ENCODE peak calls at places on chromosome 2, in four cellular contexts. One of them, this sample, is unnamed.

GRCh38 chr2:64784168-64785061 is 130.7 kb upstream of the SERTAD2 start:
- DNase-seq in NB4: no peak
- DNase-seq in spleen: peak
- DNase-seq in adrenal gland: no peak
- DNase-seq in this sample: no peak

GRCh38 chr2:11726384-11726783 is 20.0 kb upstream of the LPIN1 start:
- DNase-seq in spleen: no peak
- DNase-seq in adrenal gland: no peak
- DNase-seq in NB4: no peak
- DNase-seq in this sample: peak

GRCh38 chr2:170878505-170878904 is 50.5 kb upstream of the GORASP2 start:
- DNase-seq in spleen: no peak
- DNase-seq in adrenal gland: no peak
- DNase-seq in NB4: no peak
- DNase-seq in this sample: no peak

GRCh38 chr2:33110461-33110860 is 163.7 kb downstream of the LTBP1 start:
- DNase-seq in adrenal gland: no peak
- DNase-seq in spleen: no peak
- DNase-seq in NB4: no peak
- DNase-seq in this sample: no peak

GRCh38 chr2:78418041-78418440 is 607.5 kb upstream of the REG3G start:
- DNase-seq in NB4: no peak
- DNase-seq in spleen: no peak
- DNase-seq in adrenal gland: no peak
- DNase-seq in this sample: no peak

GRCh38 chr2:142315353-142315752 is 184.5 kb upstream of the LRP1B start:
- DNase-seq in spleen: no peak
- DNase-seq in adrenal gland: no peak
- DNase-seq in NB4: no peak
- DNase-seq in this sample: no peak

GRCh38 chr2:209563453-209563852 is 139.6 kb downstream of the MAP2 start:
- DNase-seq in spleen: no peak
- DNase-seq in NB4: no peak
- DNase-seq in adrenal gland: no peak
- DNase-seq in this sample: no peak

GRCh38 chr2:113179446-113180045 is 5.8 kb downstream of the PSD4 start:
- DNase-seq in adrenal gland: no peak
- DNase-seq in NB4: no peak
- DNase-seq in spleen: peak
- DNase-seq in this sample: peak

GRCh38 chr2:181183878-181184553 is 203.6 kb downstream of the UBE2E3 start:
- DNase-seq in adrenal gland: no peak
- DNase-seq in spleen: no peak
- DNase-seq in NB4: peak
- DNase-seq in this sample: no peak

GRCh38 chr2:210323003-210323402 is 8.0 kb upstream of the MYL1 start:
- DNase-seq in NB4: no peak
- DNase-seq in spleen: no peak
- DNase-seq in adrenal gland: no peak
- DNase-seq in this sample: no peak

GRCh38 chr2:121881950-121882349 is 126.5 kb downstream of the TSN start:
- DNase-seq in spleen: no peak
- DNase-seq in adrenal gland: no peak
- DNase-seq in NB4: no peak
- DNase-seq in this sample: no peak

GRCh38 chr2:137888845-137889244 is 75.4 kb upstream of the HNMT start:
- DNase-seq in NB4: peak
- DNase-seq in spleen: no peak
- DNase-seq in adrenal gland: peak
- DNase-seq in this sample: no peak

GRCh38 chr2:46873632-46874068 is 42.0 kb downstream of the MCFD2 start:
- DNase-seq in NB4: peak
- DNase-seq in adrenal gland: peak
- DNase-seq in spleen: no peak
- DNase-seq in this sample: peak

GRCh38 chr2:226180485-226180884 is 619.1 kb downstream of the IRS1 start:
- DNase-seq in adrenal gland: no peak
- DNase-seq in spleen: no peak
- DNase-seq in NB4: no peak
- DNase-seq in this sample: no peak

GRCh38 chr2:222774941-222775340 is 85.9 kb upstream of the ACSL3 start:
- DNase-seq in NB4: peak
- DNase-seq in spleen: no peak
- DNase-seq in adrenal gland: no peak
- DNase-seq in this sample: no peak

GRCh38 chr2:25076749-25077148 is 34.9 kb downstream of the EFR3B start:
- DNase-seq in spleen: no peak
- DNase-seq in NB4: peak
- DNase-seq in adrenal gland: no peak
- DNase-seq in this sample: no peak

GRCh38 chr2:240229603-240230423 is 89.4 kb upstream of the OTOS start:
- DNase-seq in spleen: peak
- DNase-seq in adrenal gland: peak
- DNase-seq in NB4: peak
- DNase-seq in this sample: no peak

GRCh38 chr2:162623888-162624287 is 214.7 kb downstream of the KCNH7 start:
- DNase-seq in NB4: no peak
- DNase-seq in spleen: no peak
- DNase-seq in adrenal gland: no peak
- DNase-seq in this sample: no peak

GRCh38 chr2:159298967-159299366 is 12.5 kb upstream of the WDSUB1 start:
- DNase-seq in spleen: no peak
- DNase-seq in NB4: no peak
- DNase-seq in adrenal gland: no peak
- DNase-seq in this sample: no peak

GRCh38 chr2:195408811-195409210 is 248.2 kb upstream of the SLC39A10 start:
- DNase-seq in spleen: no peak
- DNase-seq in NB4: no peak
- DNase-seq in adrenal gland: no peak
- DNase-seq in this sample: no peak

GRCh38 chr2:30265441-30266015 is 34.2 kb downstream of the LBH start:
- DNase-seq in adrenal gland: no peak
- DNase-seq in spleen: no peak
- DNase-seq in NB4: no peak
- DNase-seq in this sample: no peak

GRCh38 chr2:36697424-36698066 is 1.0 kb downstream of the VIT start:
- DNase-seq in adrenal gland: no peak
- DNase-seq in spleen: no peak
- DNase-seq in NB4: peak
- DNase-seq in this sample: no peak

DNA sequence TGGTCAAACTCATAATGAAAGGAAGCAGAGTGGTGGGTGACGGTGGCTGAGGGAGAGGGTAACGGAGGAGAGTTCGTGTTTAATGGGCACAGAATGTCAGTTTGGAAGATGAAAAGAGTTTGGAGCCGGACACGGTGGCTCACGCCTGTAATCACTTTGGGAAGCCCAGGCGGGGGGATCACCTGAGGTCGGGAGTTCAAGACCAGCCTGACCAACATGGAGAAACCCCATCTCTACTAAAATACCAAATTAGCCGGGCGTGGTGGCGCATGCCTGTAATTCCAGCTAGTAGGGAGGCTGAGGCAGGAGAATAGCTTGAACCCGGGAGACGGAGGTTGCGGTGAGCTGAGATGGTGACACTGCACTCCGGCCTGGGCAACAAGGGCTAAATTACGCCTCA is 1.3 kb downstream of the MCM6 start:
- DNase-seq in NB4: peak
- DNase-seq in spleen: no peak
- DNase-seq in adrenal gland: no peak
- DNase-seq in this sample: no peak
- H3K4me3 ChIP-seq in NB4: peak
- H3K4me3 ChIP-seq in spleen: no peak
- H3K4me3 ChIP-seq in adrenal gland: no peak
- H3K4me3 ChIP-seq in this sample: no peak

DNA sequence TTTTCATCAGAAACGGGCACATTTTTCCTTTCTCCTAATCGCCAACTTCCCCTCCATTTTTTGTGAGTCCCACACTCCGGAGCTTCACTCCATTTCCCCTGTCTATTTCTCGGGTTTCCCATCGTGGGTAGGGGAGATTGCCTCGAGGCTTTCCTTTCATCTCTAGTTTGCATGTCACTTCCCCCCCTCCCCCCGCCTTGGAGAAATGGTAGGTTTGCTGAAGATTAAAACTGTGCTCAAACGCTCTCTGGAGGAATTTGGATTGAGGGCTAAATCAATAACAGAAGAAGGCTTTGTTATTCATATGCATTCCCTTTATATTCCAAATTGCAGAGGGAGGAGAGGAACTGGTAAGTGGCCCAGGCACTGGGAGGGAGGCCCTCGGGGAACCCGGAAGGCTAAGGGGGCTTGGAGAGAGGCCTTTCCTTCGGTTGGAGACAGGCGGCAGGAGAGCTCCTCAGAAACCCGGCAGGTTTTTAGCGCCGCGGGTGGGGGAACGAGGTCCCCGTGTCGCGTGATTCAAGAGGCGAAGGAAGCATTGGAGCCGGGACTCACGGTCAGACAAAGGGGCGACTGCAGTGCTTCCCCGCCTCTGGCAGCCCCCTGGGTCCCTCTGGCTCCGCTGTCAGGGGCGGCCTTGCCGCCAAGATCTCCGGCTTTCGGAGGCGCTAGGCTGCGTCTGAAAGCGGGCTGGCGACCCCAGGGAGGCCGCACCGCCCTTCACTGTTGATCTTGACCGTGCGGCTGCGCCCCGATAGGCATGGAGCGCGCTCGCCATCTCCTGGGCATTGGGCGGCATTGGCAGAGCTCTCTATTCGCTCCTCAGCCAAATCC is 2.4 kb upstream of the HOXD12 start:
- DNase-seq in NB4: peak
- DNase-seq in spleen: peak
- DNase-seq in adrenal gland: peak
- DNase-seq in this sample: peak
- TF ChIP-seq POLR2A in NB4: peak
- TF ChIP-seq POLR2A in spleen: no peak
- TF ChIP-seq POLR2A in adrenal gland: no peak
- TF ChIP-seq POLR2A in this sample: no peak

GRCh38 chr2:75199428-75200011 is at the start of gene TACR1:
- DNase-seq in spleen: peak
- DNase-seq in NB4: peak
- DNase-seq in adrenal gland: peak
- DNase-seq in this sample: peak

GRCh38 chr2:75204833-75205232 is 5.5 kb upstream of the TACR1 start:
- DNase-seq in spleen: no peak
- DNase-seq in NB4: peak
- DNase-seq in adrenal gland: no peak
- DNase-seq in this sample: no peak

GRCh38 chr2:75195076-75195691 is 4.1 kb downstream of the TACR1 start:
- DNase-seq in adrenal gland: no peak
- DNase-seq in spleen: no peak
- DNase-seq in NB4: no peak
- DNase-seq in this sample: no peak

GRCh38 chr2:75202359-75202758 is 3.0 kb upstream of the TACR1 start:
- DNase-seq in NB4: no peak
- DNase-seq in adrenal gland: no peak
- DNase-seq in spleen: no peak
- DNase-seq in this sample: no peak

DNA sequence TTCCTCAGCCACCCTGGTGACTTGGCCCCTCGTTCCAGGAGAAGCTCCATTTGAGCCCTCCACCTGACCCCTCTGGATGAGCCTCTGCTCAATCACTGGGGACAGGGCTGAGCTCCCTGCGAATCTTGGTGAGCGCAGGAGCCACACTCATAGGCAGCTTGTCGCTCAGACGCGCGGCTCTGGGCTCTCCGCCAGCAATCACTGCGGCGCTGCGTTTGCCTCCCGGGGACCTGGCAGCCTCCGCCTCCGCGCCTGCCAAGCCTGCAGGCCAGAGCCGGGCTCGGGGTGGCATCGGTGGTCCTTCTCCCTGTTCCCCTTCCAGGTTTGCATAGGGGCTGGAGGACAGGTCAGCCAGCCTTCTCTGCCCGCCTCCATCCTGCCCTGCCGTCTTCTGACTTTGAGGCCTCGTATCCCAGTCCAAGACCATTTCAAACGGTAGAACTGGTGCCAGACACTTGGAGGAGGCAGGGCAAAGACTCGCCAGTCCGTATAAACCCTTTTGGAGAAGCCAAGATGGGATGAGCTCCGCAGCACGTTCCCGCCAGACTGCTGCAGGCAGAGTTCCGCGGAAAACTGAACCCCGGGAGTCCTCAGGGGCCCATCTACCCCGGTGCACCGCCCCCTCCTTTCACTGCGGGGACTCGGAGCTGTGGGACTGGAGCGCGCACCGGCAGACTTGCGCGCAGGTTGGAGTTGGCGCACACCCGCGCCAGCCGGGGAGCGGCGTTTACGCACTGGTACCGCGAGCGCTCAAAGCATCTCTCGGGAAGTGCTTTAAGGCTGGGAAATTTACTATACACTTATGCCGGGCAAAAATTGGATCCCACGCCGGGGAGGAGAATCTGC is 1.0 kb upstream of the TACR1 start:
- DNase-seq in adrenal gland: peak
- DNase-seq in spleen: peak
- DNase-seq in NB4: no peak
- DNase-seq in this sample: no peak
- H3K4me3 ChIP-seq in adrenal gland: no peak
- H3K4me3 ChIP-seq in spleen: peak
- H3K4me3 ChIP-seq in NB4: no peak
- H3K4me3 ChIP-seq in this sample: no peak

GRCh38 chr2:55235724-55236538 is 3.4 kb downstream of the RPS27A start:
- DNase-seq in adrenal gland: no peak
- DNase-seq in NB4: no peak
- DNase-seq in spleen: no peak
- DNase-seq in this sample: no peak
- TF ChIP-seq POLR2A in adrenal gland: no peak
- TF ChIP-seq POLR2A in NB4: no peak
- TF ChIP-seq POLR2A in spleen: no peak
- TF ChIP-seq POLR2A in this sample: no peak

GRCh38 chr2:166463640-166464039 is 30.4 kb downstream of the SCN7A start:
- DNase-seq in spleen: peak
- DNase-seq in adrenal gland: no peak
- DNase-seq in NB4: no peak
- DNase-seq in this sample: no peak
- H3K4me3 ChIP-seq in spleen: no peak
- H3K4me3 ChIP-seq in adrenal gland: no peak
- H3K4me3 ChIP-seq in NB4: no peak
- H3K4me3 ChIP-seq in this sample: no peak

GRCh38 chr2:26298638-26299393 is 47.1 kb upstream of the SELENOI start:
- DNase-seq in NB4: no peak
- DNase-seq in spleen: peak
- DNase-seq in adrenal gland: peak
- DNase-seq in this sample: peak
- TF ChIP-seq POLR2A in NB4: no peak
- TF ChIP-seq POLR2A in spleen: no peak
- TF ChIP-seq POLR2A in adrenal gland: peak
- TF ChIP-seq POLR2A in this sample: no peak